ENCODE peak calls at places on chromosomes 3 and 15, in six cellular contexts. One of them, this sample, is unnamed.

GRCh38 chr15:39191871-39192281 is 389.0 kb upstream of the THBS1 start:
- DNase-seq in neural crest cell: no peak
- DNase-seq in GM12864: no peak
- DNase-seq in body of pancreas: no peak
- DNase-seq in testis: no peak
- DNase-seq in MM.1S: no peak
- DNase-seq in this sample: no peak

GRCh38 chr3:115915061-115915460 is 291.8 kb downstream of the GAP43 start:
- DNase-seq in neural crest cell: no peak
- DNase-seq in GM12864: no peak
- DNase-seq in body of pancreas: no peak
- DNase-seq in testis: no peak
- DNase-seq in MM.1S: no peak
- DNase-seq in this sample: no peak

GRCh38 chr3:127768346-127769008 is 53.8 kb downstream of the MGLL start:
- DNase-seq in neural crest cell: no peak
- DNase-seq in GM12864: no peak
- DNase-seq in body of pancreas: no peak
- DNase-seq in testis: no peak
- DNase-seq in MM.1S: no peak
- DNase-seq in this sample: no peak

GRCh38 chr3:25785826-25786225 is 2.6 kb upstream of the NGLY1 start:
- DNase-seq in neural crest cell: no peak
- DNase-seq in GM12864: no peak
- DNase-seq in body of pancreas: no peak
- DNase-seq in testis: no peak
- DNase-seq in MM.1S: no peak
- DNase-seq in this sample: no peak

GRCh38 chr3:107263269-107264021 is 113.8 kb upstream of the CCDC54 start:
- DNase-seq in neural crest cell: no peak
- DNase-seq in GM12864: no peak
- DNase-seq in body of pancreas: no peak
- DNase-seq in testis: no peak
- DNase-seq in MM.1S: peak
- DNase-seq in this sample: no peak

GRCh38 chr3:148093758-148094157 is 603.9 kb upstream of the AGTR1 start:
- DNase-seq in neural crest cell: no peak
- DNase-seq in GM12864: no peak
- DNase-seq in body of pancreas: no peak
- DNase-seq in testis: no peak
- DNase-seq in MM.1S: no peak
- DNase-seq in this sample: no peak

GRCh38 chr15:33963831-33964664 is 4.2 kb upstream of the CHRM5 start:
- DNase-seq in neural crest cell: no peak
- DNase-seq in GM12864: peak
- DNase-seq in body of pancreas: no peak
- DNase-seq in testis: no peak
- DNase-seq in MM.1S: peak
- DNase-seq in this sample: no peak

GRCh38 chr3:11727207-11727606 is 83.5 kb upstream of the VGLL4 start:
- DNase-seq in neural crest cell: no peak
- DNase-seq in GM12864: no peak
- DNase-seq in body of pancreas: no peak
- DNase-seq in testis: no peak
- DNase-seq in MM.1S: no peak
- DNase-seq in this sample: no peak

GRCh38 chr3:107710851-107711250 is 188.1 kb downstream of the BBX start:
- DNase-seq in neural crest cell: no peak
- DNase-seq in GM12864: no peak
- DNase-seq in body of pancreas: peak
- DNase-seq in testis: peak
- DNase-seq in MM.1S: no peak
- DNase-seq in this sample: no peak

GRCh38 chr3:45232531-45232930 is 6.4 kb upstream of the TMEM158 start:
- DNase-seq in neural crest cell: no peak
- DNase-seq in GM12864: no peak
- DNase-seq in body of pancreas: no peak
- DNase-seq in testis: no peak
- DNase-seq in MM.1S: no peak
- DNase-seq in this sample: no peak

GRCh38 chr3:140408252-140408651 is 269.6 kb upstream of the TRIM42 start:
- DNase-seq in neural crest cell: no peak
- DNase-seq in GM12864: no peak
- DNase-seq in body of pancreas: no peak
- DNase-seq in testis: no peak
- DNase-seq in MM.1S: no peak
- DNase-seq in this sample: no peak

GRCh38 chr15:55183679-55184078 is 13.1 kb downstream of the RSL24D1 start:
- DNase-seq in neural crest cell: no peak
- DNase-seq in GM12864: no peak
- DNase-seq in body of pancreas: no peak
- DNase-seq in testis: no peak
- DNase-seq in MM.1S: no peak
- DNase-seq in this sample: no peak

GRCh38 chr15:95247068-95247984 is 1016.0 kb downstream of the MCTP2 start:
- DNase-seq in neural crest cell: no peak
- DNase-seq in GM12864: no peak
- DNase-seq in body of pancreas: no peak
- DNase-seq in testis: peak
- DNase-seq in MM.1S: no peak
- DNase-seq in this sample: no peak

GRCh38 chr3:12679468-12679867 is 15.6 kb upstream of the RAF1 start:
- DNase-seq in neural crest cell: no peak
- DNase-seq in GM12864: no peak
- DNase-seq in body of pancreas: no peak
- DNase-seq in testis: no peak
- DNase-seq in MM.1S: no peak
- DNase-seq in this sample: no peak

GRCh38 chr3:82494977-82495489 is 733.6 kb upstream of the GBE1 start:
- DNase-seq in neural crest cell: no peak
- DNase-seq in GM12864: no peak
- DNase-seq in body of pancreas: no peak
- DNase-seq in testis: no peak
- DNase-seq in MM.1S: no peak
- DNase-seq in this sample: no peak

GRCh38 chr3:120450261-120450913 is 405 bp downstream of the FSTL1 start:
- DNase-seq in neural crest cell: peak
- DNase-seq in GM12864: no peak
- DNase-seq in body of pancreas: peak
- DNase-seq in testis: peak
- DNase-seq in MM.1S: no peak
- DNase-seq in this sample: peak

GRCh38 chr3:123335007-123335670 is 113.8 kb downstream of the ADCY5 start:
- DNase-seq in neural crest cell: no peak
- DNase-seq in GM12864: no peak
- DNase-seq in body of pancreas: no peak
- DNase-seq in testis: no peak
- DNase-seq in MM.1S: peak
- DNase-seq in this sample: no peak

GRCh38 chr3:58824285-58824684 is 157.7 kb upstream of the FAM3D start:
- DNase-seq in neural crest cell: peak
- DNase-seq in GM12864: no peak
- DNase-seq in body of pancreas: peak
- DNase-seq in testis: peak
- DNase-seq in MM.1S: no peak
- DNase-seq in this sample: peak
- TF ChIP-seq CTCF in neural crest cell: peak
- TF ChIP-seq CTCF in GM12864: peak
- TF ChIP-seq CTCF in body of pancreas: peak
- TF ChIP-seq CTCF in testis: no peak
- TF ChIP-seq CTCF in MM.1S: peak
- TF ChIP-seq CTCF in this sample: peak

DNA sequence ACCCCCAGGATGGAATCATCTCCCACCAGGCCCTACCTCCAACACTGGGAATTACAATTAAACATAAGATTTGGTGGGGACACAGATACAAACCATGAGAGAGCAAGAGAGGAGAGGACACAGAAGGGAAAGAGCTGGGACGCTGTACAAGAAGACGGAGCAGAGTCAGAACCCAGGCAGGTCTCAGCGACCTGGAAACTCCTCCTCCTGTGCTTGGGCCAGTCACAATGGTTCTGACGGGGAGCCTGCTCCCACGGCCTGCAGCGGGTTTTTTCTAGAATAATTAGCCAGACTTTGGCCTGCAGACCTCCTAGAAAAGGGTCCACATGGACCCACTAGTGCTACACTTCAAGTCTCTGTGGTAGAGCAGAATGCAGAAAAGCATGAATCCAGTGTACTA is 5.6 kb downstream of the SLC12A8 start:
- DNase-seq in neural crest cell: no peak
- DNase-seq in GM12864: no peak
- DNase-seq in body of pancreas: no peak
- DNase-seq in testis: no peak
- DNase-seq in MM.1S: no peak
- DNase-seq in this sample: no peak
- TF ChIP-seq CTCF in neural crest cell: no peak
- TF ChIP-seq CTCF in GM12864: no peak
- TF ChIP-seq CTCF in body of pancreas: no peak
- TF ChIP-seq CTCF in testis: no peak
- TF ChIP-seq CTCF in MM.1S: no peak
- TF ChIP-seq CTCF in this sample: no peak

DNA sequence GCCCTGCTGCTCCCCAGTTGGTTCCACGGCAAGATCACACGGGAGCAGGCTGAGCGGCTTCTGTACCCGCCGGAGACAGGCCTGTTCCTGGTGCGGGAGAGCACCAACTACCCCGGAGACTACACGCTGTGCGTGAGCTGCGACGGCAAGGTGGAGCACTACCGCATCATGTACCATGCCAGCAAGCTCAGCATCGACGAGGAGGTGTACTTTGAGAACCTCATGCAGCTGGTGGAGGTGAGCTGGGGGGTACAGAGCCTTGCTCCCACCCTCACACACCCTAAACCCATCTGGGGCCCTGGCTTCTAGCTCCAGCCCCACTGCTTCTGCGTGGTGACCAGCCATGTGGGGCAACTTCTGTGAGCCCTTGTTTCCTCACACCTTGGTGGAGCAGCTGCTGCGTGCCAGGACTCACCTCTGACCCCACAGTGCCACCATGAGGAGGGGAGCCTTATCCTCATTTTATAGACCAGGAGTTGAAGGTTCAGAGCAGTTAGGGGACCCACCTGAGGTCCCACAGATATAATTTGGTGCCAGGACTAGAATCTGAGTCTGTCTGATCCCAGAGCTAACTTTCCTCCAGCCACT is 13.3 kb upstream of the LMAN1L start:
- DNase-seq in neural crest cell: no peak
- DNase-seq in GM12864: no peak
- DNase-seq in body of pancreas: no peak
- DNase-seq in testis: no peak
- DNase-seq in MM.1S: peak
- DNase-seq in this sample: no peak
- TF ChIP-seq CTCF in neural crest cell: no peak
- TF ChIP-seq CTCF in GM12864: peak
- TF ChIP-seq CTCF in body of pancreas: no peak
- TF ChIP-seq CTCF in testis: no peak
- TF ChIP-seq CTCF in MM.1S: peak
- TF ChIP-seq CTCF in this sample: no peak

GRCh38 chr3:129629011-129629410 is 22.5 kb upstream of the PLXND1 start:
- DNase-seq in neural crest cell: no peak
- DNase-seq in GM12864: no peak
- DNase-seq in body of pancreas: no peak
- DNase-seq in testis: no peak
- DNase-seq in MM.1S: no peak
- DNase-seq in this sample: no peak

GRCh38 chr3:129627350-129628168 is 21.1 kb upstream of the PLXND1 start:
- DNase-seq in neural crest cell: peak
- DNase-seq in GM12864: peak
- DNase-seq in body of pancreas: peak
- DNase-seq in testis: peak
- DNase-seq in MM.1S: peak
- DNase-seq in this sample: peak

GRCh38 chr3:129626744-129627349 is 20.4 kb upstream of the PLXND1 start:
- DNase-seq in neural crest cell: peak
- DNase-seq in GM12864: peak
- DNase-seq in body of pancreas: peak
- DNase-seq in testis: peak
- DNase-seq in MM.1S: peak
- DNase-seq in this sample: peak

GRCh38 chr3:129625071-129625874 is 18.8 kb upstream of the PLXND1 start:
- DNase-seq in neural crest cell: no peak
- DNase-seq in GM12864: no peak
- DNase-seq in body of pancreas: no peak
- DNase-seq in testis: no peak
- DNase-seq in MM.1S: no peak
- DNase-seq in this sample: peak

DNA sequence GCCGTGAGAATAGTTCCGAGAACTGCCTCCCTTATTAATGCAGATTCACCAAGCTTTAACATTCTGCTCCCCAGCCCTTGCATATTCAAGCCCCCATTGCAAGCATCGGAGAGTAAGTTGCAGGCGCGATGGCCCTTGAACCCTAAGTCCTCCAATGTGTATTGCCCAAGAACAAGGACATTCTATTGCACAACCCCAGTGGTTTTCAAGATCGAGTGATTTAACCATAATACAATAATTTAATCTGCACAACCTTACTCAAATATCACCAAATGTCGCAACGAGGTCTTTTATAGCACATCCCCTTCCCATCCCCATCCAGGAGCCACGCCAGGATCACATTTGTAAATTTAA is 21.7 kb upstream of the PLXND1 start:
- DNase-seq in neural crest cell: no peak
- DNase-seq in GM12864: no peak
- DNase-seq in body of pancreas: no peak
- DNase-seq in testis: no peak
- DNase-seq in MM.1S: no peak
- DNase-seq in this sample: no peak
- TF ChIP-seq CTCF in neural crest cell: no peak
- TF ChIP-seq CTCF in GM12864: no peak
- TF ChIP-seq CTCF in body of pancreas: no peak
- TF ChIP-seq CTCF in testis: no peak
- TF ChIP-seq CTCF in MM.1S: no peak
- TF ChIP-seq CTCF in this sample: no peak